ENCODE peak calls at places on chromosome 1, in eight cellular contexts. A, N, I, B, O, J, U and Y are unnamed samples.

GRCh38 chr1:78792756-78793155 is 143.1 kb downstream of the IFI44 start:
- DNase-seq in B (no peak), J (no peak), N (no peak), O (no peak), A (no peak), I (no peak), U (peak), Y (no peak)

GRCh38 chr1:67262735-67263134 is 44.9 kb upstream of the IL12RB2 start:
- DNase-seq in U (no peak), I (no peak), J (no peak), A (no peak), O (no peak), N (no peak), B (no peak), Y (no peak)

GRCh38 chr1:89633745-89634625 is 1.1 kb downstream of the LRRC8C start:
- DNase-seq in N (no peak), U (peak), J (peak), I (no peak), B (peak), O (no peak), A (peak), Y (no peak)

GRCh38 chr1:34988581-34988980 is 3.4 kb upstream of the TMEM35B start:
- DNase-seq in B (no peak), I (no peak), A (no peak), N (no peak), O (no peak), J (no peak), U (peak), Y (no peak)

GRCh38 chr1:32701421-32701911 is 1.1 kb downstream of the SYNC start:
- DNase-seq in J (no peak), O (no peak), N (no peak), B (no peak), I (no peak), U (no peak), A (no peak), Y (no peak)

GRCh38 chr1:59903136-59903754 is 23.3 kb downstream of the CYP2J2 start:
- DNase-seq in A (no peak), O (no peak), N (no peak), I (no peak), U (peak), B (no peak), J (peak), Y (peak)

GRCh38 chr1:245166471-245166885 is 11.7 kb downstream of the KIF26B start:
- DNase-seq in N (no peak), I (no peak), U (peak), A (no peak), B (no peak), J (peak), O (no peak), Y (no peak)

GRCh38 chr1:214537219-214537618 is 14.2 kb downstream of the PTPN14 start:
- DNase-seq in A (no peak), O (no peak), U (peak), N (no peak), I (no peak), B (no peak), J (peak), Y (no peak)

GRCh38 chr1:206633708-206634121 is 1.6 kb upstream of the DYRK3 start:
- DNase-seq in N (no peak), O (no peak), B (no peak), U (peak), I (peak), A (peak), J (peak), Y (no peak)
- H3K4me3 ChIP-seq in N (no peak), O (no peak), B (no peak), U (no peak), I (no peak), A (no peak), J (peak), Y (no peak)

GRCh38 chr1:172141351-172142000 is 279.0 kb upstream of the C1orf105 start:
- DNase-seq in A (no peak), N (no peak), I (no peak), J (no peak), U (no peak), B (no peak), O (no peak), Y (no peak)
- H3K4me3 ChIP-seq in A (peak), N (peak), I (no peak), J (peak), U (peak), B (no peak), O (peak), Y (no peak)

GRCh38 chr1:156121441-156121840 is 6.9 kb downstream of the LMNA start:
- DNase-seq in I (no peak), U (no peak), B (no peak), O (no peak), N (no peak), A (peak), J (no peak), Y (no peak)

GRCh38 chr1:156122086-156122485 is 7.6 kb downstream of the LMNA start:
- DNase-seq in O (no peak), B (no peak), N (no peak), I (no peak), J (no peak), U (no peak), A (no peak), Y (no peak)

GRCh38 chr1:156118175-156118868 is 3.8 kb downstream of the LMNA start:
- DNase-seq in O (no peak), J (no peak), U (peak), N (peak), I (no peak), A (peak), B (no peak), Y (no peak)

GRCh38 chr1:156119503-156120209 is 5.1 kb downstream of the LMNA start:
- DNase-seq in N (peak), U (peak), I (no peak), A (peak), O (no peak), B (no peak), J (peak), Y (no peak)

DNA sequence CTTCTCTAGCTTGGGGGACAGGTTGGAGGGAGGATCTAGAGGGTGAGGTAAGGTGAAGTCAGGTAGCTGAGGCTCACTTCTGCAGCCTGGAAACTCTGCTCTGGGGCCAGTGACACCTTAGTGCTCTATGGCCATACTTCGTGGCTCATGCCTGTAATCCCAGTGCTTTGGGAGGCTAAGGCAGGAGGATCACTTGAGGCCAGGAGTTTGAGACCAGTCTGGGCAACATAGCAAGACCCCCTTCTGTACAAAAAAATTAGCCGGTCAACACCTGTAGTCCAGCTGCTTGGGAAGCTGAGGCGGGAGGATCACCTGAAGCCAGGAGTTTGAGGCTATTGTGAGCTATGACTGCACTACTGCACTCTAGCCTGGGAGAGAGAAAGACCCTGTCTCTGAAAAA is 5.8 kb downstream of the LMNA start:
- DNase-seq in O (no peak), N (no peak), A (no peak), I (no peak), B (no peak), U (no peak), J (no peak), Y (no peak)
- H3K4me3 ChIP-seq in O (peak), N (peak), A (peak), I (peak), B (no peak), U (no peak), J (no peak), Y (no peak)

DNA sequence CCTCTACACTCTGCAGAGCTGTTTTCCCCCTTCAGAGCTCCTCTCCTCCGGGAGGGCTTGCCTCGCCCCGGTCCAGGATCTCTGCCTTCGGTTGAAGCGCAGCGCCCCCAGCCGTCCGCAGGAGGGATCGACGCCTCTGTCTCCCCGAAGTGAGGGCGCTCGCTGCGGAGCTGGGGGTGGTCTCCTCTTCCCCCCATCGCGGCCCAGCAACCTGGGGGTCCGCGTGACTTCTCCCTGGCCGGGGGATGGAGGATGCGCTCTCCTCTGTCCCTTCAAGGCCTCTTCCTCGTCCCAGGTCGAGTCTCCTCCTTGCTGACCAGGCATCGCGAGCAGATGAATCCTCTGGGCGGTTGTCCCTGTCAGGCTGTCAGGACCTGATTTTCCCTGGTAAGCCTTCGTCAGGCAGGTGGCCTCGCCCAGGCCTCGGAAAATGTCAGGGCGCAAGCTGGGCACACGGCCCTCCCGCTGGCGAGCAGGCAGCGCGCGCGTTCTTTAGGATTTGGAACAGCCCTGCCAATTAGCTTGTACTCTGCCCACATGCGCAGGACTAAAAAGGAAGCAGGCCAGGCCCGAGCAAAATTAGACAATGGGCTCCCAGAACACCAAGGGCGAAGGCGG is 90.5 kb downstream of the EDEM3 start:
- DNase-seq in J (peak), I (peak), N (peak), U (peak), O (no peak), A (peak), B (no peak), Y (peak)
- H3K4me3 ChIP-seq in J (peak), I (peak), N (peak), U (peak), O (peak), A (no peak), B (no peak), Y (no peak)

GRCh38 chr1:81228926-81229325 is 571.8 kb upstream of the ADGRL2 start:
- DNase-seq in I (no peak), J (no peak), B (no peak), O (no peak), N (no peak), U (no peak), A (no peak), Y (no peak)
- H3K4me3 ChIP-seq in I (no peak), J (no peak), B (no peak), O (no peak), N (no peak), U (no peak), A (no peak), Y (no peak)

GRCh38 chr1:198672124-198672523 is 33.3 kb downstream of the PTPRC start:
- DNase-seq in I (no peak), N (no peak), O (no peak), A (no peak), J (peak), B (no peak), U (peak), Y (no peak)

GRCh38 chr1:198677027-198677426 is 38.2 kb downstream of the PTPRC start:
- DNase-seq in O (no peak), B (no peak), A (no peak), J (no peak), N (no peak), I (no peak), U (no peak), Y (no peak)

GRCh38 chr1:198676253-198676652 is 37.4 kb downstream of the PTPRC start:
- DNase-seq in I (no peak), U (no peak), J (no peak), N (no peak), A (no peak), O (no peak), B (peak), Y (peak)

GRCh38 chr1:198671136-198671535 is 32.3 kb downstream of the PTPRC start:
- DNase-seq in B (no peak), I (no peak), O (no peak), A (no peak), N (no peak), U (no peak), J (no peak), Y (no peak)

DNA sequence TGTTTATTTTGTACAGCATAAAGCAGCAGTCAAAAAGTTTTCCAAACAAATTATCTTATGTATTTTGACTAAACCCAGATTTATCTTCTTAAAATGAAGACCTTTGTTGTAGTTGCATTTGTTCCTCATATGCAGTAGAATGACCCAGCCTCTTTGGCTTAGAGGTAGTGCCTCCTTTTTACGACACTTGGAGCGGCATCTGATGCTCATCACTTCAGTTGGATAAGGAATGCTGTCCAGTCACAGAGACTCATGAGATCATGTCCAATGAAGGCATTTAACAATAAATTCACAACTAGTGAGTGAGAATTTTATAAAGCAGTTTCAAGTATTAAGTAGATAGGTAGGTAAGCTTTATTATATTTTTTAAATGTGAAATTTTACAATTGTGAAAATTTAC is 35.2 kb downstream of the PTPRC start:
- DNase-seq in U (no peak), J (no peak), A (no peak), B (no peak), O (no peak), I (no peak), N (no peak), Y (no peak)
- H3K4me3 ChIP-seq in U (no peak), J (no peak), A (no peak), B (peak), O (no peak), I (no peak), N (no peak), Y (no peak)

GRCh38 chr1:183480971-183481431 is 8.7 kb downstream of the SMG7 start:
- DNase-seq in N (no peak), I (no peak), U (no peak), O (no peak), A (no peak), J (peak), B (no peak), Y (no peak)
- H3K4me3 ChIP-seq in N (no peak), I (no peak), U (no peak), O (no peak), A (no peak), J (no peak), B (no peak), Y (no peak)

DNA sequence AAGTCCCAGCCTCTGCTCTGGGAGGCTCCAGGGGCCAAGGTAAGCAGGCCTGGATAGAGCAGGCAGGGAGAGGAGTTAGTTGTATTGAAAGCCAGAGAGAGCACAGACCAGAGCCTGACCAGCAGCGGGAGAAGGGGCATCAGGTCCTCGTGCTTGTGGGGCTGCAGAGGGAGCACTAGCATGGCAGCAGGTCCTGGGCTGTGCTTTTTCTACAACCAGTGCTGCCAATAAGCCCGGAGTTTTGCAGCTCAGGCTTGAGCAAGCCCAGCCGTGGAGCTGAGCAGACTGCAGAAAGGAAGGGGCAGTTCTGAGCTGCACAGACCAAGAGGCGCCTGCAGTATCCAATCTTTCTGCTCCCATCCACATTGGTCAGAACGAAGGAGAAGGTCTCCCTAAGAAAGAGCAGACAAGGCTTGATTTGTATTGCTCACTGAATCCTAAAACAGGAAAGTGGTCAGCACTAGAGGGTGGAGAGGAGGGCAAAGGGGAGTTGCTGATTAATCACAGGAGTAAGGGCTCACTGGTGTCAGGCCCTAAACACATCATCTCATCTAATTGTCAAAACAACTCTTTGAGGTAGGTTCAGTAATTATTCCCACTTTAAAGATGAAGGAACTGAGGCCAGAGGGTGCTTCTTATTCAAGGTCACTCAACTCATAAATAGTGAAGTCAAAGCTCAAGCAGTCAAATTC is 2.7 kb downstream of the DENND2D start:
- DNase-seq in A (no peak), O (no peak), N (no peak), U (no peak), B (peak), I (no peak), J (no peak), Y (peak)
- H3K4me3 ChIP-seq in A (no peak), O (peak), N (no peak), U (no peak), B (peak), I (no peak), J (no peak), Y (no peak)

GRCh38 chr1:36320767-36321118 is 2.7 kb downstream of the EVA1B start:
- DNase-seq in U (no peak), O (no peak), A (peak), B (no peak), I (no peak), J (no peak), N (no peak), Y (no peak)

GRCh38 chr1:36323636-36324321 is at the start of gene EVA1B:
- DNase-seq in N (peak), I (peak), U (peak), O (peak), A (peak), B (peak), J (peak), Y (peak)

GRCh38 chr1:36321119-36321951 is 2.1 kb downstream of the EVA1B start:
- DNase-seq in U (peak), J (peak), I (peak), O (no peak), N (peak), A (peak), B (peak), Y (no peak)

GRCh38 chr1:36322786-36323635 is 434 bp downstream of the EVA1B start:
- DNase-seq in B (peak), N (peak), A (peak), I (no peak), O (no peak), J (peak), U (peak), Y (no peak)

DNA sequence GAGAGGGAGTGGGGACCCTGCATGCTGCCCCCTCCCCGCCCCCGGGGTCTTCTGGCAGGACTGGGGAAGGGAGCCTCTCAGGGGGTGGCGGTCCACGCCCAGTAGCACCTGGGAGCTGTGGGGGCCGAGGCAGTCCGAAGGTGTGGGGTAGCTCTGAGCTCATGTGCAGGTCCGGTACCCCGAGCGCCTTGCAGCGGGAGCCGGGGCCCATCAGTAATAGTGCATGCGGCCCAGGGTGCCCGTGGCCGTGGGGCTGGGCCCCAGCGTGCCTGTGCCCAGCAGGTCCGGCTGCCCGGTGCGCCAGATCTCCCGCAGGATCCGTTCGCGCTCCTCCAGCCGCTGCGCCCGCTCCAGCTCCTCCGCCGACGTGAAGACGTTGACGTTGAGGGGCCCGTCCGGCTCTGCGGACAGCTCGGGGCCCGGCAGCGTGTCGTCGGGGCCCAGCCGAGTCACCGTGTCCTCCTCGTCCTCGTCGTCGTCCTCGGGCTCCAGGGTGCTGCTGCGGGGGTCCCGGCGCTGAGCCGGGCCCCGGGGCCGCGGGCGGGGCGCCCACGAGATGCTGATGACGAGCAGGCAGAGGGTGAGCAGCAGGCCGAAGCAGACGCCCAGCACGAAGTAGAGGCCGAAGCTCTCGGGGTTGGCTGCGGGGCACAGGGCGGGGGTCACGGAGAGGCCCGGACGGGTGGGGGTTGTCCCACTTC is 1.2 kb downstream of the EVA1B start:
- DNase-seq in U (no peak), A (peak), I (no peak), N (no peak), B (no peak), J (peak), O (no peak), Y (no peak)
- H3K4me3 ChIP-seq in U (peak), A (peak), I (peak), N (peak), B (peak), J (peak), O (peak), Y (no peak)